ENCODE peak calls at places on chromosomes 11 and 22, in eight cellular contexts. One of them, this sample, is unnamed. For H3K27me3, the result is how much of the 10 kb centered on the place peaks cover.

GRCh38 chr11:65422633-65423515 is at the start of gene NEAT1:
- DNase-seq in endothelial cell of umbilical vein: peak
- DNase-seq in Peyer's patch: peak
- DNase-seq in IMR-90: peak
- DNase-seq in ovary: peak
- DNase-seq in esophagus squamous epithelium: peak
- DNase-seq in adrenal gland: peak
- DNase-seq in heart left ventricle: peak
- DNase-seq in this sample: peak

GRCh38 chr11:6413791-6414231 is 5.1 kb downstream of the APBB1 start:
- DNase-seq in endothelial cell of umbilical vein: no peak
- DNase-seq in Peyer's patch: no peak
- DNase-seq in IMR-90: no peak
- DNase-seq in ovary: no peak
- DNase-seq in esophagus squamous epithelium: no peak
- DNase-seq in adrenal gland: no peak
- DNase-seq in heart left ventricle: no peak
- DNase-seq in this sample: no peak

GRCh38 chr11:1307163-1307870 is 2.1 kb downstream of the TOLLIP start:
- DNase-seq in endothelial cell of umbilical vein: no peak
- DNase-seq in Peyer's patch: peak
- DNase-seq in IMR-90: no peak
- DNase-seq in ovary: no peak
- DNase-seq in esophagus squamous epithelium: no peak
- DNase-seq in adrenal gland: no peak
- DNase-seq in heart left ventricle: no peak
- DNase-seq in this sample: no peak

GRCh38 chr11:120573756-120574354 is 62.3 kb downstream of the GRIK4 start:
- DNase-seq in endothelial cell of umbilical vein: no peak
- DNase-seq in Peyer's patch: no peak
- DNase-seq in IMR-90: no peak
- DNase-seq in ovary: no peak
- DNase-seq in esophagus squamous epithelium: no peak
- DNase-seq in adrenal gland: no peak
- DNase-seq in heart left ventricle: no peak
- DNase-seq in this sample: no peak

GRCh38 chr22:37194750-37195149 is 6.7 kb upstream of the C1QTNF6 start:
- DNase-seq in endothelial cell of umbilical vein: no peak
- DNase-seq in Peyer's patch: no peak
- DNase-seq in IMR-90: no peak
- DNase-seq in ovary: no peak
- DNase-seq in esophagus squamous epithelium: no peak
- DNase-seq in adrenal gland: no peak
- DNase-seq in heart left ventricle: no peak
- DNase-seq in this sample: no peak

GRCh38 chr11:65793625-65794400 is 7.0 kb downstream of the OVOL1 start:
- DNase-seq in endothelial cell of umbilical vein: no peak
- DNase-seq in Peyer's patch: no peak
- DNase-seq in IMR-90: no peak
- DNase-seq in ovary: no peak
- DNase-seq in esophagus squamous epithelium: no peak
- DNase-seq in adrenal gland: no peak
- DNase-seq in heart left ventricle: no peak
- DNase-seq in this sample: no peak

GRCh38 chr11:114171257-114172054 is 111.9 kb downstream of the ZBTB16 start:
- DNase-seq in endothelial cell of umbilical vein: peak
- DNase-seq in Peyer's patch: no peak
- DNase-seq in IMR-90: no peak
- DNase-seq in ovary: peak
- DNase-seq in esophagus squamous epithelium: no peak
- DNase-seq in adrenal gland: peak
- DNase-seq in heart left ventricle: peak
- DNase-seq in this sample: peak

GRCh38 chr11:111918390-111919256 is at the start of gene C11orf52:
- DNase-seq in endothelial cell of umbilical vein: peak
- DNase-seq in Peyer's patch: no peak
- DNase-seq in IMR-90: peak
- DNase-seq in ovary: no peak
- DNase-seq in esophagus squamous epithelium: no peak
- DNase-seq in adrenal gland: no peak
- DNase-seq in heart left ventricle: no peak
- DNase-seq in this sample: no peak

GRCh38 chr11:121460941-121461514 is 8.3 kb upstream of the SORL1-AS1 start:
- DNase-seq in endothelial cell of umbilical vein: no peak
- DNase-seq in Peyer's patch: no peak
- DNase-seq in IMR-90: no peak
- DNase-seq in ovary: no peak
- DNase-seq in esophagus squamous epithelium: no peak
- DNase-seq in adrenal gland: no peak
- DNase-seq in heart left ventricle: no peak
- DNase-seq in this sample: no peak

GRCh38 chr11:128735935-128736610 is 42.2 kb downstream of the FLI1 start:
- DNase-seq in endothelial cell of umbilical vein: no peak
- DNase-seq in Peyer's patch: no peak
- DNase-seq in IMR-90: no peak
- DNase-seq in ovary: no peak
- DNase-seq in esophagus squamous epithelium: no peak
- DNase-seq in adrenal gland: no peak
- DNase-seq in heart left ventricle: no peak
- DNase-seq in this sample: no peak

GRCh38 chr11:76252625-76253024 is 46.3 kb upstream of the WNT11 start:
- DNase-seq in endothelial cell of umbilical vein: no peak
- DNase-seq in Peyer's patch: no peak
- DNase-seq in IMR-90: no peak
- DNase-seq in ovary: no peak
- DNase-seq in esophagus squamous epithelium: no peak
- DNase-seq in adrenal gland: no peak
- DNase-seq in heart left ventricle: no peak
- DNase-seq in this sample: no peak

GRCh38 chr22:50293441-50294318 is 13.8 kb downstream of the PLXNB2 start:
- DNase-seq in endothelial cell of umbilical vein: peak
- DNase-seq in Peyer's patch: no peak
- DNase-seq in IMR-90: peak
- DNase-seq in ovary: peak
- DNase-seq in esophagus squamous epithelium: no peak
- DNase-seq in adrenal gland: peak
- DNase-seq in heart left ventricle: peak
- DNase-seq in this sample: no peak
- TF ChIP-seq POLR2A in endothelial cell of umbilical vein: peak
- TF ChIP-seq POLR2A in Peyer's patch: peak
- TF ChIP-seq POLR2A in IMR-90: no peak
- TF ChIP-seq POLR2A in ovary: no peak
- TF ChIP-seq POLR2A in esophagus squamous epithelium: no peak
- TF ChIP-seq POLR2A in adrenal gland: no peak
- TF ChIP-seq POLR2A in heart left ventricle: no peak
- TF ChIP-seq POLR2A in this sample: peak

GRCh38 chr11:107592256-107592655 is 1.3 kb downstream of the ELMOD1 start:
- DNase-seq in endothelial cell of umbilical vein: peak
- DNase-seq in Peyer's patch: no peak
- DNase-seq in IMR-90: no peak
- DNase-seq in ovary: no peak
- DNase-seq in esophagus squamous epithelium: no peak
- DNase-seq in adrenal gland: no peak
- DNase-seq in heart left ventricle: no peak
- DNase-seq in this sample: no peak
- H3K4me3 ChIP-seq in endothelial cell of umbilical vein: no peak
- H3K4me3 ChIP-seq in Peyer's patch: no peak
- H3K4me3 ChIP-seq in IMR-90: no peak
- H3K4me3 ChIP-seq in ovary: no peak
- H3K4me3 ChIP-seq in esophagus squamous epithelium: peak
- H3K4me3 ChIP-seq in adrenal gland: no peak
- H3K4me3 ChIP-seq in heart left ventricle: no peak
- H3K4me3 ChIP-seq in this sample: no peak

GRCh38 chr22:45842141-45842831 is 134.7 kb downstream of the WNT7B start:
- DNase-seq in endothelial cell of umbilical vein: no peak
- DNase-seq in Peyer's patch: no peak
- DNase-seq in IMR-90: peak
- DNase-seq in ovary: no peak
- DNase-seq in esophagus squamous epithelium: no peak
- DNase-seq in adrenal gland: no peak
- DNase-seq in heart left ventricle: no peak
- DNase-seq in this sample: no peak

GRCh38 chr22:45846952-45847351 is 130.0 kb downstream of the WNT7B start:
- DNase-seq in endothelial cell of umbilical vein: no peak
- DNase-seq in Peyer's patch: no peak
- DNase-seq in IMR-90: no peak
- DNase-seq in ovary: no peak
- DNase-seq in esophagus squamous epithelium: no peak
- DNase-seq in adrenal gland: no peak
- DNase-seq in heart left ventricle: no peak
- DNase-seq in this sample: no peak

GRCh38 chr22:45844009-45844408 is 133.0 kb downstream of the WNT7B start:
- DNase-seq in endothelial cell of umbilical vein: no peak
- DNase-seq in Peyer's patch: no peak
- DNase-seq in IMR-90: no peak
- DNase-seq in ovary: no peak
- DNase-seq in esophagus squamous epithelium: no peak
- DNase-seq in adrenal gland: no peak
- DNase-seq in heart left ventricle: no peak
- DNase-seq in this sample: no peak

GRCh38 chr22:45843030-45843429 is 133.9 kb downstream of the WNT7B start:
- DNase-seq in endothelial cell of umbilical vein: no peak
- DNase-seq in Peyer's patch: no peak
- DNase-seq in IMR-90: no peak
- DNase-seq in ovary: no peak
- DNase-seq in esophagus squamous epithelium: no peak
- DNase-seq in adrenal gland: no peak
- DNase-seq in heart left ventricle: no peak
- DNase-seq in this sample: no peak

DNA sequence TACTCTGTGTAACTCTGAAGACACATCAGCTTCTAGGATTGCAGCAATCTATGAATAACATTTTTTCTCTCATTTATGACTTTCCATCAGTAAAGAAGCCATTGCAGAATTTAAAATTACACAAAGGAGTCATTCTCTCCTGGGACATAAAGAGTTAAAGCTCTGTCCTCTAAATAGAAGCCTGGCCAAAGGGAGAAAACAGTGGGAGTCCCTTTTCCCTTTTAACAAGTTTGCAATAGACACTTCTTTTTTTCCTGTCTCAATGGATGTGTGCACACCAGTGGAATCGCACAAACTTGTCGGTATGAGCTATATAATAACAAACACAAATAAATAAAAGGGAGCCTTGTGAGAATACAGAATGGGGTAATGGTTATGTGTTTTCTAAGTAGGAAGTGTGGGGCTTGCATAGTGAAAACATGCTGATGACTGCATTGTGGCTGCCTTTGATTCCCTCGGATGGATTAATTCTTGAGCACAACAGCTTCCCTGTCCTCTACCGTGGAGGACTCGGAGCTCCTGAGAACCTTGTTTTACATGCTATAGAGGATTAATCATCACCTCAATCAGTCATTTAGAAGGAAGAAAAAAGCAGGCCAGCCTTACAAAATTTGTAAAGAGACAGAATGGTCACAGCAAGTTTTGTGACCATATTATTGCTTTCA is 131.9 kb downstream of the WNT7B start:
- DNase-seq in endothelial cell of umbilical vein: no peak
- DNase-seq in Peyer's patch: no peak
- DNase-seq in IMR-90: no peak
- DNase-seq in ovary: no peak
- DNase-seq in esophagus squamous epithelium: no peak
- DNase-seq in adrenal gland: no peak
- DNase-seq in heart left ventricle: no peak
- DNase-seq in this sample: no peak
- H3K27me3 ChIP-seq in endothelial cell of umbilical vein: under half
- H3K27me3 ChIP-seq in Peyer's patch: under half
- H3K27me3 ChIP-seq in IMR-90: under half
- H3K27me3 ChIP-seq in ovary: under half
- H3K27me3 ChIP-seq in esophagus squamous epithelium: under half
- H3K27me3 ChIP-seq in adrenal gland: under half
- H3K27me3 ChIP-seq in heart left ventricle: under half
- H3K27me3 ChIP-seq in this sample: under half

DNA sequence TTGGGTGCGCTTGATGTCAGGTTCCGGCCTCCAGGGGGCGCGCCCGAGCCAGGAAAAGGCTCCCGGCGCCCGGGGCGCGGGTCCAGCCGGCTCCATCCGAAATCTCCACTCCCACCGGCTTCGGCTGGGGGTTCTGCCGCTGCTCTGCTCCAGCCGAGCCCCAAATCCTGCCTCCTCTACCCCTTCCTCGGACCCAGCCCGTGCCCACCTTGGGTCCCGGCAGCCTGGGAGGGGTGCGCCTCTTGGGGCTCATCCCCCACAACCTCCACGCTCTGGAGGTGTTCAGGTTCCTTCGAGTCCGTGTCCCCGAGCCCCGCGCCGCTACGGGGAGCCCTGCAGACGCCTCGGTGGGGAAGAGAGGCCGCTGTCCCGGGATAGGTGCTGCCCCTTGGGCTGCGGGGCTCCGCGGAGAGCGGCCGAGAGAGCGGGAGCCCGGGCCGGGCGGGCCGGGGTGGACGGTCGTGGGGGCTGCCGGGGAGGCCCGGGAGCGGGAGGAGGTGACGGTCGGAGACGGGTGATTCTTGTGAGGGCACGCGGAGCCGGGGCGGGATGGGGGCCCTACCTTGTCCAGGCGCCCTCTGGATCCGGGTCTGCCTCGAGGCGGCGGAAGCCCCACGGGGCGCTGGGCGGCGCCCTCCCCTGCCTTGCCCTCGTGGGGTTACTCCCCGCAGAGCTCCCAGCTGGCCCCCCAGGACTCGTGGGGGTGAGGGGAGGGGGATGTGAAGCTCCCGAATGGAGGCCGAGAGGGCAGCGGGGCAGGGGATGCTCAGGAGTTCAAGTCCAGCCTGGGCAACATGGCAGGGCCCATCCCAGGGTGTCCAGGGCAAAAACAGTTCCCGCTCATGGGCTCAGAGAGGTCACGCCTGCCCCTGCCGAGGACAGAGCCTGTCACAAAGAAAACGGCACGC is 13.2 kb upstream of the CYB5R3 start:
- DNase-seq in endothelial cell of umbilical vein: peak
- DNase-seq in Peyer's patch: peak
- DNase-seq in IMR-90: peak
- DNase-seq in ovary: peak
- DNase-seq in esophagus squamous epithelium: no peak
- DNase-seq in adrenal gland: peak
- DNase-seq in heart left ventricle: peak
- DNase-seq in this sample: peak
- TF ChIP-seq POLR2A in endothelial cell of umbilical vein: peak
- TF ChIP-seq POLR2A in Peyer's patch: no peak
- TF ChIP-seq POLR2A in IMR-90: peak
- TF ChIP-seq POLR2A in ovary: peak
- TF ChIP-seq POLR2A in esophagus squamous epithelium: no peak
- TF ChIP-seq POLR2A in adrenal gland: no peak
- TF ChIP-seq POLR2A in heart left ventricle: no peak
- TF ChIP-seq POLR2A in this sample: peak

This sample was measured in uterus.